ENCODE peak calls at places on chromosomes 16 and 17, in seven cellular contexts. R is transverse colon, F is heart left ventricle, P is tibial artery, U is left ventricle myocardium inferior, X is uterus, L is PC-9. N is an unnamed sample.

GRCh38 chr17:18225121-18225561 is 294 bp upstream of the LLGL1 start:
- DNase-seq in R (peak; percentile 97), F (peak; percentile 97), P (peak; percentile 97), U (peak; percentile 98), X (peak; percentile 96), L (peak; percentile 98), N (peak; percentile 98)

GRCh38 chr16:58515871-58516767 is 802 bp downstream of the SETD6 start:
- DNase-seq in R (peak; percentile 67), F (no peak), P (no peak), U (no peak), X (no peak), L (peak; percentile 70), N (peak; percentile 61)

GRCh38 chr17:75406222-75406615 is 741 bp upstream of the GRB2 start:
- DNase-seq in R (no peak), F (no peak), P (no peak), U (no peak), X (no peak), L (no peak), N (no peak)

GRCh38 chr17:63406689-63407330 is 39.3 kb downstream of the CYB561 start:
- DNase-seq in R (peak; percentile 77), F (peak; percentile 77), P (peak; percentile 78), U (no peak), X (peak; percentile 82), L (peak; percentile 55), N (no peak)

GRCh38 chr17:57861000-57861736 is 11.3 kb upstream of the MRPS23 start:
- DNase-seq in R (peak; percentile 76), F (peak; percentile 65), P (peak; percentile 74), U (peak; percentile 64), X (peak; percentile 66), L (peak; percentile 63), N (peak; percentile 82)

GRCh38 chr16:1167276-1168107 is 14.6 kb downstream of the CACNA1H start:
- DNase-seq in R (no peak), F (no peak), P (no peak), U (no peak), X (no peak), L (no peak), N (no peak)

GRCh38 chr17:76199466-76199865 is 40.8 kb downstream of the RNF157 start:
- DNase-seq in R (no peak), F (no peak), P (no peak), U (no peak), X (no peak), L (no peak), N (no peak)

GRCh38 chr16:83926726-83927397 is 26.2 kb upstream of the OSGIN1 start:
- DNase-seq in R (peak; percentile 84), F (peak; percentile 72), P (peak; percentile 53), U (peak; percentile 63), X (peak; percentile 66), L (peak; percentile 92), N (peak; percentile 86)

GRCh38 chr17:61805399-61805798 is 57.9 kb downstream of the BRIP1 start:
- DNase-seq in R (no peak), F (no peak), P (no peak), U (no peak), X (no peak), L (no peak), N (no peak)

GRCh38 chr17:14749269-14749668 is 448.4 kb downstream of the HS3ST3B1 start:
- DNase-seq in R (no peak), F (no peak), P (no peak), U (no peak), X (no peak), L (no peak), N (no peak)

GRCh38 chr16:58022601-58023371 is 2.8 kb upstream of the MMP15 start:
- DNase-seq in R (peak; percentile 71), F (peak; percentile 82), P (peak; percentile 45), U (peak; percentile 81), X (peak; percentile 82), L (no peak), N (peak; percentile 87)

GRCh38 chr17:48483471-48484131 is 47.2 kb downstream of the HOXB1 start:
- DNase-seq in R (peak; percentile 38), F (peak; percentile 27), P (no peak), U (no peak), X (no peak), L (peak; percentile 77), N (no peak)

DNA sequence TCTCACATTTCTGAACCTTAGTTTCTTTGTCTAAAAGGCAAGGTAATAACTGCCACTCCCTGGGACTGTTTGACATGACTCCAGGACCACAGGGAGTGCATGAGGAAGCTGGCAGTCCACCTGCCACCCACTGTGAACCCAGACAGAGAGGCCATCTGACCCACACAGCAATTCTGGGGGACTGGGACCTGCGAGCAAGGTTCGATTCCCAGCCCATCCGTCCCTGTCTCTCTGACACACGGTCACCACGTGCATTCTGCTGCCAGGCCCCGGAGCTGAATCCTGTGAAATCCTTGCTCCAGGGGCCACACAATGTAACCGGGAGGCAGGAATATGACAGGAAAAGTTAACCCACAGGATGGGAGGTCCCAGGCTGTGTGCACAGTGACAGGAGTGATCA is 218.8 kb upstream of the FOXF1 start:
- DNase-seq in R (no peak), F (no peak), P (no peak), U (no peak), X (no peak), L (no peak), N (no peak)
- H3K27me3 ChIP-seq in R (peaks cover 43% of the 10 kb centered on the region), F (peaks cover 61% of the 10 kb centered on the region), P (peaks cover 92% of the 10 kb centered on the region), U (peaks cover 100% of the 10 kb centered on the region), X (peaks cover 44% of the 10 kb centered on the region), L (peaks cover 95% of the 10 kb centered on the region), N (peaks cover 51% of the 10 kb centered on the region)

GRCh38 chr16:35506018-35506897 is 2046.8 kb downstream of the TP53TG3F start:
- DNase-seq in R (no peak), F (no peak), P (no peak), U (no peak), X (no peak), L (no peak), N (no peak)
- H3K9me3 ChIP-seq in R (peaks cover 10% of the 10 kb centered on the region), F (no peaks in the 10 kb centered on the region), P (peaks cover 6% of the 10 kb centered on the region), U (no peaks in the 10 kb centered on the region), X (no peaks in the 10 kb centered on the region), L (no peaks in the 10 kb centered on the region), N (no peaks in the 10 kb centered on the region)

DNA sequence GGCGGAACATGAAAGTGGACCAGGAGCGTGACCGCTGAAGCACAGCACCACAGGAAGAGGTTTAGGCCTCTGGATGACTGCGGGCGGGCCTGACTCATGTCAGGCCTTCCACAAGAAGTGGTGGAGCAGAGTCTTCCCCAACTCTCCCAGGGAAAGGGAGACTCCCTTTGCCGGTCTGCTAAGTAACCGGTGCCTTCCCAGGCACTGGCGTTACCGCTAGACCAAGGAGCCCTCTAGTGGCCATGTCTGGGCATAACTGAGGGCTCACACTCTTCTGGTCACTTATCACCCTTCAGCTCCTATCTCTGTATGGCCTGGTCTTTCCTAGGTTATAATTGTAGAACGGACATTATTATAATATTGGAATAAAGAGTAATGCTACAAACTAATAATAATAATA is 1931.9 kb downstream of the TP53TG3F start:
- DNase-seq in R (no peak), F (no peak), P (no peak), U (peak; percentile 28), X (no peak), L (peak; percentile 57), N (no peak)
- TF ChIP-seq CTCF in R (peak; percentile 43), F (peak; percentile 58), P (peak; percentile 21), U (peak; percentile 73), X (no peak), L (peak; percentile 93), N (peak; percentile 59)

GRCh38 chr16:49275870-49276269 is 5.8 kb downstream of the CBLN1 start:
- DNase-seq in R (no peak), F (no peak), P (no peak), U (no peak), X (no peak), L (no peak), N (no peak)

GRCh38 chr16:49277386-49277742 is 4.3 kb downstream of the CBLN1 start:
- DNase-seq in R (no peak), F (no peak), P (no peak), U (no peak), X (no peak), L (no peak), N (no peak)

GRCh38 chr16:49276646-49277385 is 4.8 kb downstream of the CBLN1 start:
- DNase-seq in R (no peak), F (no peak), P (no peak), U (no peak), X (no peak), L (no peak), N (no peak)

GRCh38 chr16:49273771-49274170 is 7.9 kb downstream of the CBLN1 start:
- DNase-seq in R (no peak), F (no peak), P (no peak), U (no peak), X (no peak), L (no peak), N (no peak)

DNA sequence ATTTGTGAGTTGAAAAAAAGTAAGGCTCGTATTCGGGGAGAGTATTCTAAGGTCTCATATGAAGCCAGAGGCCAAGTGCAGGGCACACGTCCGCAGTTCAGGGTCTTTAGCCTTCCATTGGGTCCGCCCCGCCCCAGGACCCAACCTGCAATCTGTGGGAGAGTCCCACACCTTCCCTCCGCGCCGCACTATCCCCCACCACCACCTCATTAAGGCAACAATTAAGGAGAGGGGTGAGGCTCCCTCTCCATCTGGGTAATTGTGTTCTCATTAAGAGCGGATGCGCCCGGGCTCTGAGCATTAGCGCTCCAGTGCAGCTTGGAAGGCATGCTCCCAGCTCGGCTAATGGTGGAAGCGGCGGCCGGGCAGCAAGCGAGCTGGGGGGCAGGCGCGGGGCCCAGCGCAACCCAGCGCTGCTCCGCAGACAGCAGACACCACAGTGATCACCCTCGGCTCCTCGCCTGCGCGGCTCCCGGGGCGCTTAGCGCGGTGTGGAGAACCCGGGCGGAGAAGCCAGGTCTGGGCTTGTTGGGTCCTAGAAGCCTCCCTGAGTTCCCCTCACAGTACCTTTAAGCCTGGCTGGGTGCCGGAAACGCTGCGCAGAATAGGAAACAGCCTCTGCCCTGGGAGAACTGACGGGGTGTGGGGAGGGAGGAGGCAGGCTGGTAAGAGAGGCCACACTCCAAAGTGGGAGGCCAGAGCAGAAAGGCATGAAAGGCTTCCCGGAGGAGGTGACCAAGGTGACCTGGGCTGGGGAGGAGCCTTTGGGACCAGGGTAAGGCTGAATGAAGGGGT is 6.5 kb downstream of the CBLN1 start:
- DNase-seq in R (no peak), F (no peak), P (no peak), U (no peak), X (no peak), L (no peak), N (no peak)
- H3K27me3 ChIP-seq in R (peaks cover 85% of the 10 kb centered on the region), F (peaks cover 68% of the 10 kb centered on the region), P (peaks cover 85% of the 10 kb centered on the region), U (peaks cover 100% of the 10 kb centered on the region), X (peaks cover 47% of the 10 kb centered on the region), L (peaks cover 49% of the 10 kb centered on the region), N (peaks cover 79% of the 10 kb centered on the region)

GRCh38 chr16:86259499-86259898 is 250.8 kb upstream of the FOXF1 start:
- DNase-seq in R (no peak), F (no peak), P (no peak), U (no peak), X (no peak), L (no peak), N (no peak)
- H3K9me3 ChIP-seq in R (no peaks in the 10 kb centered on the region), F (peaks cover 16% of the 10 kb centered on the region), P (peaks cover 11% of the 10 kb centered on the region), U (peaks cover 18% of the 10 kb centered on the region), X (no peaks in the 10 kb centered on the region), L (no peaks in the 10 kb centered on the region), N (no peaks in the 10 kb centered on the region)

GRCh38 chr17:30970757-30971567 is at the start of gene RNF135:
- DNase-seq in R (peak; percentile 88), F (peak; percentile 90), P (peak; percentile 91), U (peak; percentile 86), X (peak; percentile 83), L (peak; percentile 85), N (peak; percentile 90)
- TF ChIP-seq CTCF in R (peak; percentile 38), F (peak; percentile 50), P (peak; percentile 72), U (peak; percentile 64), X (peak; percentile 58), L (peak; percentile 31), N (peak; percentile 46)

GRCh38 chr16:86012221-86012620 is 113.3 kb downstream of the IRF8 start:
- DNase-seq in R (no peak), F (no peak), P (no peak), U (no peak), X (no peak), L (no peak), N (no peak)
- H3K27me3 ChIP-seq in R (no peaks in the 10 kb centered on the region), F (no peaks in the 10 kb centered on the region), P (peaks cover 40% of the 10 kb centered on the region), U (peaks cover 83% of the 10 kb centered on the region), X (no peaks in the 10 kb centered on the region), L (peaks cover 50% of the 10 kb centered on the region), N (peaks cover 11% of the 10 kb centered on the region)

N was measured in lower lobe of right lung.